ENCODE peak calls at places on chromosome 22, in nine cellular contexts. B, D, I, M, E, Z, Y, G and J are unnamed samples.

GRCh38 chr22:41844513-41844912 is 11.6 kb downstream of the SREBF2 start:
- DNase-seq in B (no peak), D (no peak), I (no peak), M (no peak), E (no peak), Z (no peak), Y (no peak), G (no peak), J (no peak)

GRCh38 chr22:41286639-41287091 is 678 bp upstream of the RANGAP1 start:
- DNase-seq in B (peak; percentile 33), D (no peak), I (no peak), M (no peak), E (peak; percentile 29), Z (peak; percentile 75), Y (peak; percentile 27), G (peak; percentile 51), J (no peak)

GRCh38 chr22:27133951-27134664 is 476.7 kb downstream of the MIAT start:
- DNase-seq in B (peak; percentile 87), D (no peak), I (no peak), M (peak; percentile 79), E (peak; percentile 60), Z (no peak), Y (peak; percentile 88), G (no peak), J (no peak)

GRCh38 chr22:47320560-47320959 is 558.1 kb downstream of the TBC1D22A start:
- DNase-seq in B (no peak), D (no peak), I (no peak), M (no peak), E (no peak), Z (no peak), Y (no peak), G (no peak), J (no peak)

GRCh38 chr22:47343611-47344010 is 581.2 kb downstream of the TBC1D22A start:
- DNase-seq in B (no peak), D (no peak), I (no peak), M (no peak), E (no peak), Z (no peak), Y (no peak), G (no peak), J (no peak)

GRCh38 chr22:32661296-32661695 is 140.2 kb upstream of the TIMP3 start:
- DNase-seq in B (peak; percentile 93), D (no peak), I (peak; percentile 9), M (peak; percentile 85), E (no peak), Z (no peak), Y (no peak), G (no peak), J (no peak)

GRCh38 chr22:34722901-34723300 is 343.1 kb upstream of the ISX start:
- DNase-seq in B (no peak), D (peak; percentile 22), I (no peak), M (no peak), E (no peak), Z (no peak), Y (no peak), G (peak; percentile 49), J (no peak)

GRCh38 chr22:29617922-29618629 is 14.6 kb downstream of the NF2 start:
- DNase-seq in B (peak; percentile 52), D (no peak), I (no peak), M (peak; percentile 59), E (no peak), Z (peak; percentile 33), Y (no peak), G (peak; percentile 34), J (no peak)

GRCh38 chr22:23237201-23237798 is 57.0 kb downstream of the BCR start:
- DNase-seq in B (peak; percentile 31), D (peak; percentile 74), I (no peak), M (no peak), E (no peak), Z (peak; percentile 98), Y (no peak), G (peak; percentile 78), J (no peak)

GRCh38 chr22:49677495-49677889 is 150.2 kb downstream of the BRD1 start:
- DNase-seq in B (no peak), D (no peak), I (no peak), M (no peak), E (no peak), Z (no peak), Y (no peak), G (no peak), J (no peak)

GRCh38 chr22:26860233-26860765 is 202.9 kb downstream of the MIAT start:
- DNase-seq in B (no peak), D (no peak), I (no peak), M (no peak), E (no peak), Z (no peak), Y (no peak), G (no peak), J (no peak)

GRCh38 chr22:50274311-50274710 is 4.1 kb upstream of the MAPK11 start:
- DNase-seq in B (peak; percentile 70), D (peak; percentile 63), I (no peak), M (peak; percentile 57), E (no peak), Z (peak; percentile 54), Y (peak; percentile 58), G (peak; percentile 61), J (peak; percentile 49)

GRCh38 chr22:22141771-22142591 is 102.6 kb upstream of the VPREB1 start:
- DNase-seq in B (no peak), D (no peak), I (no peak), M (no peak), E (no peak), Z (no peak), Y (no peak), G (no peak), J (no peak)

GRCh38 chr22:36297568-36297967 is 44.6 kb downstream of the APOL1 start:
- DNase-seq in B (no peak), D (no peak), I (no peak), M (no peak), E (no peak), Z (no peak), Y (no peak), G (no peak), J (no peak)

GRCh38 chr22:49331878-49332277 is 495.8 kb downstream of the BRD1 start:
- DNase-seq in B (no peak), D (no peak), I (no peak), M (no peak), E (no peak), Z (no peak), Y (no peak), G (no peak), J (no peak)

GRCh38 chr22:34395370-34395769 is 475.1 kb upstream of the LARGE1 start:
- DNase-seq in B (no peak), D (no peak), I (no peak), M (no peak), E (peak; percentile 8), Z (no peak), Y (no peak), G (no peak), J (no peak)